ENCODE peak calls at places on chromosomes 2 and 18, in seven cellular contexts. One of them, this sample, is unnamed.

GRCh38 chr2:11071207-11071606 is 84.1 kb upstream of the SLC66A3 start:
- DNase-seq in psoas muscle: no peak
- DNase-seq in K562: no peak
- DNase-seq in breast epithelium: no peak
- DNase-seq in colonic mucosa: peak; percentile 52
- DNase-seq in sigmoid colon: no peak
- DNase-seq in left ventricle myocardium inferior: no peak
- DNase-seq in this sample: peak; percentile 29

GRCh38 chr2:173264603-173265366 is 89.9 kb upstream of the CDCA7 start:
- DNase-seq in psoas muscle: no peak
- DNase-seq in K562: no peak
- DNase-seq in breast epithelium: no peak
- DNase-seq in colonic mucosa: no peak
- DNase-seq in sigmoid colon: no peak
- DNase-seq in left ventricle myocardium inferior: no peak
- DNase-seq in this sample: peak; percentile 43

GRCh38 chr2:239642406-239643004 is 241.7 kb upstream of the HDAC4 start:
- DNase-seq in psoas muscle: no peak
- DNase-seq in K562: no peak
- DNase-seq in breast epithelium: no peak
- DNase-seq in colonic mucosa: no peak
- DNase-seq in sigmoid colon: no peak
- DNase-seq in left ventricle myocardium inferior: no peak
- DNase-seq in this sample: no peak

GRCh38 chr2:130365963-130366362 is 10.1 kb downstream of the PTPN18 start:
- DNase-seq in psoas muscle: no peak
- DNase-seq in K562: no peak
- DNase-seq in breast epithelium: no peak
- DNase-seq in colonic mucosa: no peak
- DNase-seq in sigmoid colon: no peak
- DNase-seq in left ventricle myocardium inferior: no peak
- DNase-seq in this sample: no peak

GRCh38 chr2:165766326-165766927 is 27.6 kb downstream of the GALNT3 start:
- DNase-seq in psoas muscle: no peak
- DNase-seq in K562: no peak
- DNase-seq in breast epithelium: no peak
- DNase-seq in colonic mucosa: peak; percentile 37
- DNase-seq in sigmoid colon: no peak
- DNase-seq in left ventricle myocardium inferior: no peak
- DNase-seq in this sample: no peak

GRCh38 chr18:36769172-36769571 is 59.6 kb downstream of the TPGS2 start:
- DNase-seq in psoas muscle: no peak
- DNase-seq in K562: no peak
- DNase-seq in breast epithelium: no peak
- DNase-seq in colonic mucosa: no peak
- DNase-seq in sigmoid colon: no peak
- DNase-seq in left ventricle myocardium inferior: no peak
- DNase-seq in this sample: no peak

GRCh38 chr2:189249901-189250300 is 70.3 kb upstream of the COL5A2 start:
- DNase-seq in psoas muscle: no peak
- DNase-seq in K562: no peak
- DNase-seq in breast epithelium: no peak
- DNase-seq in colonic mucosa: no peak
- DNase-seq in sigmoid colon: no peak
- DNase-seq in left ventricle myocardium inferior: no peak
- DNase-seq in this sample: no peak

GRCh38 chr2:158936978-158937377 is 31.5 kb upstream of the TANC1 start:
- DNase-seq in psoas muscle: no peak
- DNase-seq in K562: no peak
- DNase-seq in breast epithelium: no peak
- DNase-seq in colonic mucosa: no peak
- DNase-seq in sigmoid colon: peak; percentile 76
- DNase-seq in left ventricle myocardium inferior: no peak
- DNase-seq in this sample: peak; percentile 53

GRCh38 chr2:105576440-105577241 is 168.1 kb upstream of the NCK2 start:
- DNase-seq in psoas muscle: no peak
- DNase-seq in K562: no peak
- DNase-seq in breast epithelium: no peak
- DNase-seq in colonic mucosa: no peak
- DNase-seq in sigmoid colon: no peak
- DNase-seq in left ventricle myocardium inferior: no peak
- DNase-seq in this sample: no peak

GRCh38 chr2:201404699-201405275 is 46.5 kb downstream of the TRAK2 start:
- DNase-seq in psoas muscle: no peak
- DNase-seq in K562: no peak
- DNase-seq in breast epithelium: no peak
- DNase-seq in colonic mucosa: no peak
- DNase-seq in sigmoid colon: no peak
- DNase-seq in left ventricle myocardium inferior: no peak
- DNase-seq in this sample: no peak

GRCh38 chr18:12315911-12316310 is 7.9 kb downstream of the TUBB6 start:
- DNase-seq in psoas muscle: no peak
- DNase-seq in K562: no peak
- DNase-seq in breast epithelium: no peak
- DNase-seq in colonic mucosa: no peak
- DNase-seq in sigmoid colon: peak; percentile 64
- DNase-seq in left ventricle myocardium inferior: peak; percentile 73
- DNase-seq in this sample: no peak

GRCh38 chr2:173254659-173255058 is 100.0 kb upstream of the CDCA7 start:
- DNase-seq in psoas muscle: no peak
- DNase-seq in K562: no peak
- DNase-seq in breast epithelium: no peak
- DNase-seq in colonic mucosa: no peak
- DNase-seq in sigmoid colon: no peak
- DNase-seq in left ventricle myocardium inferior: no peak
- DNase-seq in this sample: no peak

GRCh38 chr2:62662548-62662947 is 43.0 kb upstream of the EHBP1 start:
- DNase-seq in psoas muscle: no peak
- DNase-seq in K562: no peak
- DNase-seq in breast epithelium: no peak
- DNase-seq in colonic mucosa: no peak
- DNase-seq in sigmoid colon: no peak
- DNase-seq in left ventricle myocardium inferior: no peak
- DNase-seq in this sample: no peak

GRCh38 chr2:78992807-78993517 is 32.5 kb upstream of the REG3G start:
- DNase-seq in psoas muscle: no peak
- DNase-seq in K562: no peak
- DNase-seq in breast epithelium: no peak
- DNase-seq in colonic mucosa: peak; percentile 44
- DNase-seq in sigmoid colon: no peak
- DNase-seq in left ventricle myocardium inferior: no peak
- DNase-seq in this sample: no peak

GRCh38 chr2:150538582-150539236 is 51.2 kb upstream of the RND3 start:
- DNase-seq in psoas muscle: no peak
- DNase-seq in K562: no peak
- DNase-seq in breast epithelium: no peak
- DNase-seq in colonic mucosa: no peak
- DNase-seq in sigmoid colon: no peak
- DNase-seq in left ventricle myocardium inferior: no peak
- DNase-seq in this sample: no peak

GRCh38 chr18:23703057-23703986 is 14.1 kb downstream of the LAMA3 start:
- DNase-seq in psoas muscle: no peak
- DNase-seq in K562: peak; percentile 46
- DNase-seq in breast epithelium: no peak
- DNase-seq in colonic mucosa: peak; percentile 36
- DNase-seq in sigmoid colon: no peak
- DNase-seq in left ventricle myocardium inferior: no peak
- DNase-seq in this sample: no peak

GRCh38 chr2:24824071-24824588 is 30.9 kb downstream of the CENPO start:
- DNase-seq in psoas muscle: peak; percentile 38
- DNase-seq in K562: no peak
- DNase-seq in breast epithelium: no peak
- DNase-seq in colonic mucosa: peak; percentile 12
- DNase-seq in sigmoid colon: peak; percentile 43
- DNase-seq in left ventricle myocardium inferior: no peak
- DNase-seq in this sample: no peak

GRCh38 chr2:151180123-151180522 is 81.5 kb downstream of the RBM43 start:
- DNase-seq in psoas muscle: no peak
- DNase-seq in K562: no peak
- DNase-seq in breast epithelium: no peak
- DNase-seq in colonic mucosa: no peak
- DNase-seq in sigmoid colon: no peak
- DNase-seq in left ventricle myocardium inferior: no peak
- DNase-seq in this sample: no peak

DNA sequence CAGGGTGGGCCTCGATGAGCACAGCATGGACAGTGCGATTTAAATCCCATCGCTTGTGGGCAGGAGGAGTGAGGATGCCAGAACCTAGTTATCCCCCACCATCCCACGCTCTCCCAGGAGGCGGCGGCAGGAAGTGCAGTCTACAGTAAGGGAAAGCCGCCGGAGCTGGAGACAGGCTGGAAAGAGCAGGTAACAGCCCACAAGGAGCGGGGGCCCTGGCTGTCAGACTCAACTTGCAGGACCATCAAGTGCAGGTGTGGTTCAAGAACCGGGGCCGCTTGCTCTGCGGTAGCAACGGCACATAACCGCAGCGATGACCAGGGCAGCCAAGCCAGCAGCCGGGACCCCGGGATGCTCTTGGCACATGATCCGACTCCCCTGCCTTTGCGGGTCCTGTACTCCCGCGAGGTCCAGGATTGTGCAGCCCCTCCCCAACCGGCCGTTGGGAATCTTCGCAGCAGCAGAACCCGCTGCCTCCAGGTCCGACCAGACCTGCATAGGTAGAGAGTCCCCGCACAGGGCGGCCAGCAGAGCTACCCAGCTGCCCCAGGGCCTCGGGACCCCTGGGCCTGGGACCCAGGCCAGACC is 82.1 kb downstream of the BIN1 start:
- DNase-seq in psoas muscle: no peak
- DNase-seq in K562: no peak
- DNase-seq in breast epithelium: no peak
- DNase-seq in colonic mucosa: peak; percentile 27
- DNase-seq in sigmoid colon: peak; percentile 72
- DNase-seq in left ventricle myocardium inferior: no peak
- DNase-seq in this sample: peak; percentile 37
- TF ChIP-seq CTCF in psoas muscle: no peak
- TF ChIP-seq CTCF in K562: no peak
- TF ChIP-seq CTCF in breast epithelium: no peak
- TF ChIP-seq CTCF in colonic mucosa: no peak
- TF ChIP-seq CTCF in sigmoid colon: peak; percentile 18
- TF ChIP-seq CTCF in left ventricle myocardium inferior: peak; percentile 33
- TF ChIP-seq CTCF in this sample: no peak

DNA sequence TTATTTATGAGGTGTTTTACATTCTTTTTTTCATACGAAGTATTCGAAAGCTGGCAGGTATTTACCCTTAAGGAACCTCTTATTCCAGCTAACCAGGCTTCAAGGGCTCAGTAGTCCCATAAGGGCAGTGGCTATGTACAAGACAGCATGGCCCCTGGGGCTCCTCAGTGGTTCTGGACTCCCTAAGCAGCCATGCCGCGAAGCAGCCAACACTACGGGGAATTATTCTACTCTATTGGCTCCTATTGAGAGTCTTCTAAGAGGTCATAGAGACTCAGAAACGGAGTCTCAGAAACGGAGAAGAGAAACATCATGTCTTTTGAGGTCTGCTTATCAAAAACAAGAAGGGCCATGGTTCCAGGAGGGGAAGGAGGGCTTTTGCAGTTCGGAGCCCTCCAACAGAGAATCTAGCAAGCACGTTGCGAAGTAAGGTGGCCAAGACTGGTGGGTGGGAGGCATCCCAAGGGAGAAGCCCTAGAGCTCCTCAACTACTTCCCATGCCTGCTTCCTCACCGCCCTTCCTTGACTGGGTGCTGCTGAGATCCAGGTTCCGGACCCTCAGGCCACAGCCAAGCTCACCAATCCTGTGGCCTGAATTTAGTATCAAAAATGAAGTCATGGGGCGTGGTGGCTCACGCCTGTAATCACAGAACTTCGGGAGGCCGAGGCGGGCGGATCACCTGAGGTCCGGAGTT is 109.7 kb downstream of the INO80D start:
- DNase-seq in psoas muscle: no peak
- DNase-seq in K562: no peak
- DNase-seq in breast epithelium: no peak
- DNase-seq in colonic mucosa: no peak
- DNase-seq in sigmoid colon: no peak
- DNase-seq in left ventricle myocardium inferior: no peak
- DNase-seq in this sample: no peak
- H3K4me1 ChIP-seq in psoas muscle: no peaks in the 10 kb centered on the region
- H3K4me1 ChIP-seq in K562: no peaks in the 10 kb centered on the region
- H3K4me1 ChIP-seq in breast epithelium: no peaks in the 10 kb centered on the region
- H3K4me1 ChIP-seq in colonic mucosa: no peaks in the 10 kb centered on the region
- H3K4me1 ChIP-seq in sigmoid colon: peaks cover 19% of the 10 kb centered on the region
- H3K4me1 ChIP-seq in left ventricle myocardium inferior: no peaks in the 10 kb centered on the region
- H3K4me1 ChIP-seq in this sample: no peaks in the 10 kb centered on the region

DNA sequence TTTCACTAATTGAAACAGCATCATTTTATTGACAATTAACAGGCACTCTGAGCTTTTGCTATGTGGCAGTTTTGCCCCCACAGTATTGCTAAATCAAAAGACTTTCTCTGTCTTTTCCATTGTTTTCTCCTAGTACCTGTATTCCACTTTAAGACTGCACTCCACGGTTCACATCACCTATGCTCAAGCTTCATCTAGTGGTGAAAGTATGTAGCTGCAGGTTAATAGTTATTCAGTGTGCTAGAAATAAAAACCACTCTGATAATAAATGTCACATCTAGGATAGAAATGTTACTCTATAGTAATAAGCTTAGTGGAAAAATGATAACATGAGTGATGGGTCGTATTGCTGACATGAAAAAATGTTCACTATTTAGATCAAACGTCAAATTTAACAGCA is 24.6 kb downstream of the ARL6IP6 start:
- DNase-seq in psoas muscle: no peak
- DNase-seq in K562: peak; percentile 33
- DNase-seq in breast epithelium: no peak
- DNase-seq in colonic mucosa: no peak
- DNase-seq in sigmoid colon: no peak
- DNase-seq in left ventricle myocardium inferior: no peak
- DNase-seq in this sample: no peak
- TF ChIP-seq CTCF in psoas muscle: peak; percentile 48
- TF ChIP-seq CTCF in K562: no peak
- TF ChIP-seq CTCF in breast epithelium: peak; percentile 15
- TF ChIP-seq CTCF in colonic mucosa: peak; percentile 42
- TF ChIP-seq CTCF in sigmoid colon: no peak
- TF ChIP-seq CTCF in left ventricle myocardium inferior: peak; percentile 56
- TF ChIP-seq CTCF in this sample: no peak

GRCh38 chr2:238137885-238138284 is 583 bp upstream of the KLHL30 start:
- DNase-seq in psoas muscle: peak; percentile 63
- DNase-seq in K562: no peak
- DNase-seq in breast epithelium: no peak
- DNase-seq in colonic mucosa: no peak
- DNase-seq in sigmoid colon: no peak
- DNase-seq in left ventricle myocardium inferior: no peak
- DNase-seq in this sample: no peak

GRCh38 chr2:238138331-238139102 is at the start of gene KLHL30:
- DNase-seq in psoas muscle: peak; percentile 93
- DNase-seq in K562: no peak
- DNase-seq in breast epithelium: no peak
- DNase-seq in colonic mucosa: no peak
- DNase-seq in sigmoid colon: no peak
- DNase-seq in left ventricle myocardium inferior: peak; percentile 72
- DNase-seq in this sample: no peak

GRCh38 chr2:238139141-238139840 is 823 bp downstream of the KLHL30 start:
- DNase-seq in psoas muscle: peak; percentile 80
- DNase-seq in K562: peak; percentile 82
- DNase-seq in breast epithelium: no peak
- DNase-seq in colonic mucosa: no peak
- DNase-seq in sigmoid colon: no peak
- DNase-seq in left ventricle myocardium inferior: peak; percentile 31
- DNase-seq in this sample: no peak

GRCh38 chr2:238135601-238136150 is 2.8 kb upstream of the KLHL30 start:
- DNase-seq in psoas muscle: peak; percentile 50
- DNase-seq in K562: no peak
- DNase-seq in breast epithelium: no peak
- DNase-seq in colonic mucosa: no peak
- DNase-seq in sigmoid colon: no peak
- DNase-seq in left ventricle myocardium inferior: no peak
- DNase-seq in this sample: no peak

GRCh38 chr2:238136820-238137537 is 1.5 kb upstream of the KLHL30 start:
- DNase-seq in psoas muscle: peak; percentile 90
- DNase-seq in K562: no peak
- DNase-seq in breast epithelium: no peak
- DNase-seq in colonic mucosa: no peak
- DNase-seq in sigmoid colon: no peak
- DNase-seq in left ventricle myocardium inferior: peak; percentile 43
- DNase-seq in this sample: peak; percentile 62
- H3K4me1 ChIP-seq in psoas muscle: peaks cover 49% of the 10 kb centered on the region
- H3K4me1 ChIP-seq in K562: peaks cover 6% of the 10 kb centered on the region
- H3K4me1 ChIP-seq in breast epithelium: no peaks in the 10 kb centered on the region
- H3K4me1 ChIP-seq in colonic mucosa: no peaks in the 10 kb centered on the region
- H3K4me1 ChIP-seq in sigmoid colon: peaks cover 18% of the 10 kb centered on the region
- H3K4me1 ChIP-seq in left ventricle myocardium inferior: peaks cover 55% of the 10 kb centered on the region
- H3K4me1 ChIP-seq in this sample: peaks cover 14% of the 10 kb centered on the region